ENCODE peak calls at places on chromosomes 1 and 21, in five cellular contexts. C is neuronal stem cell; N is testis; T is H9; B is CD8-positive, alpha-beta memory T cell. H is an unnamed sample.
A peak's percentile ranks its signal among the peaks of the same experiment; 100 is the strongest.

GRCh38 chr1:26328597-26328996 is 10.8 kb downstream of the CD52 start:
- DNase-seq in C (no peak), N (no peak), T (no peak), B (no peak), H (no peak)

GRCh38 chr21:31184462-31184861 is 146.2 kb upstream of the KRTAP19-8 start:
- DNase-seq in C (no peak), N (no peak), T (no peak), B (peak; percentile 47), H (peak; percentile 58)

GRCh38 chr21:34074283-34075098 is 1.1 kb downstream of the MRPS6 start:
- DNase-seq in C (no peak), N (no peak), T (no peak), B (no peak), H (no peak)

GRCh38 chr1:185062710-185063370 is 17.5 kb downstream of the RNF2 start:
- DNase-seq in C (no peak), N (no peak), T (no peak), B (no peak), H (no peak)

GRCh38 chr1:57443004-57443403 is 19.1 kb upstream of the DAB1 start:
- DNase-seq in C (no peak), N (no peak), T (no peak), B (no peak), H (no peak)

GRCh38 chr1:240508950-240509349 is 103.0 kb downstream of the GREM2 start:
- DNase-seq in C (no peak), N (no peak), T (no peak), B (no peak), H (no peak)

GRCh38 chr21:42496839-42497202 is 797 bp upstream of the RSPH1 start:
- DNase-seq in C (no peak), N (peak; percentile 45), T (peak; percentile 58), B (no peak), H (no peak)

GRCh38 chr1:55259906-55260608 is 44.9 kb upstream of the USP24 start:
- DNase-seq in C (no peak), N (no peak), T (no peak), B (no peak), H (no peak)

GRCh38 chr1:58779059-58779754 is 4.6 kb downstream of the JUN start:
- DNase-seq in C (no peak), N (no peak), T (no peak), B (no peak), H (no peak)

GRCh38 chr1:197675475-197676324 is 99.6 kb downstream of the DENND1B start:
- DNase-seq in C (no peak), N (peak; percentile 34), T (no peak), B (no peak), H (no peak)

GRCh38 chr1:230400007-230400344 is 26.2 kb downstream of the PGBD5 start:
- DNase-seq in C (no peak), N (no peak), T (no peak), B (no peak), H (no peak)

GRCh38 chr1:17773626-17774326 is 18.6 kb downstream of the ACTL8 start:
- DNase-seq in C (peak; percentile 40), N (no peak), T (no peak), B (no peak), H (no peak)

GRCh38 chr1:228309548-228310067 is 97.0 kb downstream of the TRIM11 start:
- DNase-seq in C (no peak), N (no peak), T (no peak), B (peak; percentile 34), H (peak; percentile 7)

GRCh38 chr1:228308628-228309547 is 97.7 kb downstream of the TRIM11 start:
- DNase-seq in C (no peak), N (no peak), T (peak; percentile 45), B (peak; percentile 41), H (no peak)

GRCh38 chr1:228311091-228311490 is 95.5 kb downstream of the TRIM11 start:
- DNase-seq in C (no peak), N (no peak), T (no peak), B (no peak), H (no peak)

GRCh38 chr1:228312091-228312764 is 94.4 kb downstream of the TRIM11 start:
- DNase-seq in C (no peak), N (no peak), T (no peak), B (peak; percentile 32), H (no peak)

DNA sequence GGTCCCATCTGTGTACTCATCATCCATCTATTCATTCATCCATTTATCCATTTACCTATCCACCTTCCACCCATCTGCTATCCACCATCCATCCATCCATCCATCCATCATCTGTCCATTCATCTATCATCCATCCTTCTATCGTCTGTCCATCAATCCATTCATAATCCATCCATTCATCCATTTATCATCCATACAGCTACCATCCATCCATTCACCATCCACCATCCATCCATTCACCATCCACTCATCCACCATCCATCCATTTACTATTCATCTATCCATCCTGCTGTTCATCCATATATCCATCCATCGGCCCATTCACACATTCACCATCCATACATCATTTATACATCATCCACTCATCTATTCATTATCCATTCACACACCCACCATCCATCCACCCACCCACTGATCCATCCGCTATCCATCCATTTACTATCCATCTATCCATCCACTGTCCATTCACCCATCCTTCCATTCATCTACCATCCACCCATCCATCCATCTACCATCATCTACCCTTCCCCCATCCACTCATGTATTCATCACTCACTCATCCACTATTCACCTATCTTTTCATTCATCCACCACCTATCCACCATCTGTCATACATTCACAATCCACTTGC is 96.4 kb downstream of the TRIM11 start:
- DNase-seq in C (no peak), N (no peak), T (no peak), B (no peak), H (no peak)
- H3K9me3 ChIP-seq in C (peaks cover 10% of the 10 kb centered on the region), N (no peaks in the 10 kb centered on the region), T (no peaks in the 10 kb centered on the region), B (no peaks in the 10 kb centered on the region), H (no peaks in the 10 kb centered on the region)

GRCh38 chr1:152946651-152947256 is at the start of gene SPRR5:
- DNase-seq in C (no peak), N (no peak), T (no peak), B (no peak), H (no peak)
- H3K9me3 ChIP-seq in C (no peaks in the 10 kb centered on the region), N (no peaks in the 10 kb centered on the region), T (no peaks in the 10 kb centered on the region), B (no peaks in the 10 kb centered on the region), H (no peaks in the 10 kb centered on the region)

GRCh38 chr1:239225396-239225795 is 161.0 kb upstream of the CHRM3 start:
- DNase-seq in C (no peak), N (no peak), T (no peak), B (no peak), H (no peak)

GRCh38 chr1:239228451-239228850 is 157.9 kb upstream of the CHRM3 start:
- DNase-seq in C (no peak), N (no peak), T (no peak), B (no peak), H (no peak)

GRCh38 chr1:239221656-239222055 is 164.7 kb upstream of the CHRM3 start:
- DNase-seq in C (no peak), N (no peak), T (no peak), B (no peak), H (no peak)

GRCh38 chr1:239222999-239223398 is 163.4 kb upstream of the CHRM3 start:
- DNase-seq in C (no peak), N (no peak), T (no peak), B (no peak), H (no peak)

DNA sequence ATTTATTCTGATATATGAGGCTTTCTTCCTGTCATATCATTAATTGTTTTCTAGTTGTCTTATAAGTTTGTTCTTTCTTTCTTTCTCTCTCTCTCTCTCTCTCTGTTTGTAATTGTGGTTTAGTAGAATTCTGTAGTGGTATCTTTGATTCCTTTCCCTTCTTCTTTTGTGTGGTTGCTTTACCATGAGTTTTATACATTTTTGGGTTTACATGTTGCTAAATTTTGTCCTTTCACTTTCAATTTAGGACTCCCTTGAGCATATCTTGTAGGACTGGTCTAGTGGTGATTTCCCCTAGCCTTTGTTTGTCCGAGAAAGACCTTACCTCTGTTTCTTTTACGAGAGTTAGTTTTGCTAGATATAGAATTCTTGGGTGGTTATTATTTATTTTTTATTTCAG is 162.3 kb upstream of the CHRM3 start:
- DNase-seq in C (no peak), N (no peak), T (no peak), B (no peak), H (no peak)
- H3K9me3 ChIP-seq in C (no peaks in the 10 kb centered on the region), N (no peaks in the 10 kb centered on the region), T (no peaks in the 10 kb centered on the region), B (no peaks in the 10 kb centered on the region), H (no peaks in the 10 kb centered on the region)

GRCh38 chr1:82287556-82287955 is 486.8 kb downstream of the ADGRL2 start:
- DNase-seq in C (no peak), N (no peak), T (no peak), B (no peak), H (no peak)
- H3K9me3 ChIP-seq in C (no peaks in the 10 kb centered on the region), N (no peaks in the 10 kb centered on the region), T (no peaks in the 10 kb centered on the region), B (no peaks in the 10 kb centered on the region), H (peaks cover 3% of the 10 kb centered on the region)

GRCh38 chr1:29563092-29563491 is 326.8 kb downstream of the PTPRU start:
- DNase-seq in C (no peak), N (no peak), T (no peak), B (no peak), H (no peak)

GRCh38 chr1:29559055-29559454 is 322.7 kb downstream of the PTPRU start:
- DNase-seq in C (no peak), N (peak; percentile 6), T (no peak), B (no peak), H (no peak)

GRCh38 chr1:29567257-29567656 is 330.9 kb downstream of the PTPRU start:
- DNase-seq in C (no peak), N (no peak), T (no peak), B (no peak), H (no peak)

GRCh38 chr1:29565490-29565889 is 329.2 kb downstream of the PTPRU start:
- DNase-seq in C (no peak), N (no peak), T (no peak), B (no peak), H (no peak)

DNA sequence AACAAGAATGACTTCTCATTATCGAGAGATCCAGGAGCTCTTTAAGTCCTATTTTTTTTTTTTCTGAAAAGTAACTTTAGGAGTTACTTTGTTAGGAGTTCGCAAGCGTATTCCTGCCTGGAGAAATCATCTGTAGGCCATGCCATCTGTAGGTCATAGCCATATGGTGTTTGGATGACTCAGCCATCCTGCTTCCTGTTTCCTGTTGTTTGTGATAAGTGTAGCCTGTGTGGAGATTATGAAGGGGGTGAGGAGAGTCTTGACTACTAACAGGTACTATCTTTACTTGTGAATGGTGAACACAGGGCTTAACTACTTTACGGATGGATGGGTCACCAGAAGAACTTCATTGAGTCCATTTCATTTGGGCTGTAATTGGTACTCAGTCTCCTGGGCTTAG is 327.2 kb downstream of the PTPRU start:
- DNase-seq in C (no peak), N (no peak), T (no peak), B (no peak), H (no peak)
- H3K9me3 ChIP-seq in C (no peaks in the 10 kb centered on the region), N (no peaks in the 10 kb centered on the region), T (peaks cover 30% of the 10 kb centered on the region), B (peaks cover 23% of the 10 kb centered on the region), H (peaks cover 9% of the 10 kb centered on the region)

H was measured in T-helper 17 cell.